ENCODE peak calls at places on chromosome 19, in ten cellular contexts. W is GM20000; U is stimulated activated CD4-positive, alpha-beta T cell treated with anti-CD3 and anti-CD28 coated beads, Interleukin-4, amount 100 ng/mL, for 24 hours; O is lower leg skin; R is endothelial cell; N is dermis microvascular lymphatic vessel endothelial cell; V is NCI-H1105; D is tibial artery; Z is stimulated activated naive CD8-positive, alpha-beta T cell treated with anti-CD3 and anti-CD28 coated beads, Interleukin-15, Interleukin-2, amounts not matched to agents 100 U/mL and 50 U/mL, for 24 hours; K is stimulated activated CD8-positive, alpha-beta memory T cell treated with anti-CD3 and anti-CD28 coated beads, Interleukin-4, amount 100 ng/mL, for 1 hour. Y is an unnamed sample.

GRCh38 chr19:42360787-42361544 is 29.1 kb downstream of the CNFN start:
- DNase-seq in N (no peak), R (no peak), W (no peak), Z (no peak), O (no peak), V (peak), K (no peak), D (no peak), U (no peak), Y (no peak)

GRCh38 chr19:45824531-45825262 is 9.6 kb upstream of the RSPH6A start:
- DNase-seq in V (no peak), K (no peak), R (no peak), O (no peak), U (no peak), N (no peak), W (no peak), Z (no peak), D (no peak), Y (no peak)

GRCh38 chr19:43552616-43553015 is 19.6 kb downstream of the ZNF575 start:
- DNase-seq in D (no peak), K (no peak), U (no peak), N (no peak), Z (no peak), W (no peak), R (no peak), O (no peak), V (no peak), Y (no peak)

GRCh38 chr19:46783670-46784069 is 4.7 kb downstream of the SLC1A5 start:
- DNase-seq in R (no peak), U (no peak), V (peak), N (peak), D (no peak), Z (no peak), W (no peak), K (no peak), O (no peak), Y (no peak)

GRCh38 chr19:35116085-35116801 is 620 bp downstream of the FXYD3 start:
- DNase-seq in V (no peak), O (peak), D (no peak), K (no peak), N (no peak), U (no peak), Z (no peak), W (no peak), R (no peak), Y (no peak)

GRCh38 chr19:1256646-1257474 is 8.5 kb downstream of the MIDN start:
- DNase-seq in K (no peak), D (no peak), N (no peak), W (no peak), U (no peak), Z (no peak), V (no peak), O (no peak), R (no peak), Y (no peak)

GRCh38 chr19:40528533-40529092 is 48.1 kb upstream of the SHKBP1 start:
- DNase-seq in K (no peak), R (no peak), O (no peak), N (no peak), W (no peak), D (no peak), U (no peak), Z (no peak), V (no peak), Y (no peak)

GRCh38 chr19:44156475-44156874 is 8.4 kb upstream of the ZNF226 start:
- DNase-seq in D (no peak), V (no peak), U (no peak), W (no peak), K (no peak), R (no peak), Z (no peak), N (no peak), O (no peak), Y (no peak)

GRCh38 chr19:18023596-18024212 is 15.7 kb downstream of the ARRDC2 start:
- DNase-seq in U (peak), V (no peak), D (peak), O (peak), Z (peak), W (no peak), N (peak), K (no peak), R (peak), Y (peak)

GRCh38 chr19:37982655-37983054 is 75.6 kb downstream of the SIPA1L3 start:
- DNase-seq in Z (no peak), O (no peak), R (no peak), D (no peak), N (no peak), U (no peak), W (no peak), K (no peak), V (no peak), Y (no peak)